ENCODE peak calls at places on chromosomes 16 and 17, in seven cellular contexts. L is stomach, E is AG04450, M is fibroblast of lung, Y is cardiac fibroblast, O is SK-N-SH, C is ovary. V is an unnamed sample.

GRCh38 chr17:12789976-12790805 is 893 bp downstream of the ARHGAP44 start:
- DNase-seq in L (peak), E (no peak), M (no peak), Y (no peak), O (no peak), C (peak), V (no peak)

GRCh38 chr17:79745641-79746105 is 14.9 kb downstream of the ENPP7 start:
- DNase-seq in L (no peak), E (no peak), M (no peak), Y (no peak), O (no peak), C (no peak), V (no peak)

GRCh38 chr17:62723842-62724241 is 84.3 kb downstream of the MARCHF10 start:
- DNase-seq in L (no peak), E (no peak), M (no peak), Y (no peak), O (no peak), C (no peak), V (no peak)

GRCh38 chr17:57988301-57989010 is 402 bp upstream of the VEZF1 start:
- DNase-seq in L (peak), E (no peak), M (peak), Y (peak), O (peak), C (peak), V (peak)

GRCh38 chr16:87691686-87692079 is 74.1 kb downstream of the KLHDC4 start:
- DNase-seq in L (no peak), E (no peak), M (no peak), Y (no peak), O (no peak), C (no peak), V (no peak)

GRCh38 chr16:28126684-28127620 is 63.4 kb upstream of the GSG1L start:
- DNase-seq in L (no peak), E (no peak), M (no peak), Y (no peak), O (no peak), C (no peak), V (no peak)

GRCh38 chr16:57299009-57299718 is 14.7 kb upstream of the PLLP start:
- DNase-seq in L (peak), E (peak), M (no peak), Y (no peak), O (peak), C (no peak), V (peak)

GRCh38 chr17:76995352-76996105 is 127.3 kb downstream of the MGAT5B start:
- DNase-seq in L (no peak), E (no peak), M (no peak), Y (no peak), O (no peak), C (no peak), V (no peak)

GRCh38 chr16:49484454-49484853 is 110.8 kb downstream of the C16orf78 start:
- DNase-seq in L (peak), E (no peak), M (no peak), Y (peak), O (peak), C (peak), V (peak)

GRCh38 chr17:1736348-1737281 is 6.1 kb upstream of the SERPINF2 start:
- DNase-seq in L (peak), E (peak), M (peak), Y (peak), O (peak), C (peak), V (peak)

GRCh38 chr16:4034963-4035362 is 81.3 kb downstream of the ADCY9 start:
- DNase-seq in L (no peak), E (no peak), M (no peak), Y (no peak), O (no peak), C (no peak), V (no peak)

GRCh38 chr17:82565551-82565950 is 46.0 kb downstream of the FOXK2 start:
- DNase-seq in L (no peak), E (no peak), M (no peak), Y (peak), O (no peak), C (no peak), V (no peak)

GRCh38 chr16:75566040-75566888 is at the start of gene GABARAPL2:
- DNase-seq in L (peak), E (no peak), M (peak), Y (peak), O (peak), C (peak), V (peak)

GRCh38 chr17:49180303-49180702 is 30.1 kb downstream of the GNGT2 start:
- DNase-seq in L (peak), E (no peak), M (peak), Y (peak), O (peak), C (peak), V (peak)

GRCh38 chr16:67396775-67397450 is 3.6 kb upstream of the TPPP3 start:
- DNase-seq in L (no peak), E (no peak), M (no peak), Y (no peak), O (no peak), C (no peak), V (no peak)

GRCh38 chr16:82016268-82016667 is 5.0 kb upstream of the SDR42E1 start:
- DNase-seq in L (no peak), E (no peak), M (peak), Y (peak), O (peak), C (no peak), V (peak)

GRCh38 chr17:55717898-55718735 is 4.5 kb downstream of the TMEM100 start:
- DNase-seq in L (peak), E (peak), M (peak), Y (peak), O (peak), C (peak), V (peak)

GRCh38 chr16:918068-918467 is 52.7 kb downstream of the LMF1 start:
- DNase-seq in L (no peak), E (no peak), M (no peak), Y (peak), O (no peak), C (no peak), V (no peak)

GRCh38 chr16:30555848-30556473 is 2.2 kb downstream of the ZNF764 start:
- DNase-seq in L (no peak), E (no peak), M (no peak), Y (no peak), O (no peak), C (peak), V (no peak)

GRCh38 chr17:39687101-39687545 is 734 bp downstream of the PGAP3 start:
- DNase-seq in L (no peak), E (no peak), M (no peak), Y (no peak), O (no peak), C (no peak), V (no peak)

GRCh38 chr16:27228036-27228435 is 24.7 kb downstream of the KDM8 start:
- DNase-seq in L (no peak), E (no peak), M (no peak), Y (no peak), O (no peak), C (no peak), V (no peak)

GRCh38 chr17:40301315-40301714 is 7.7 kb upstream of the RARA start:
- DNase-seq in L (peak), E (no peak), M (no peak), Y (no peak), O (no peak), C (no peak), V (no peak)

GRCh38 chr17:27384721-27385120 is 71.5 kb upstream of the KSR1 start:
- DNase-seq in L (no peak), E (no peak), M (peak), Y (peak), O (no peak), C (no peak), V (no peak)

GRCh38 chr16:50002190-50002589 is 22.8 kb upstream of the CNEP1R1 start:
- DNase-seq in L (no peak), E (no peak), M (no peak), Y (no peak), O (no peak), C (no peak), V (no peak)

GRCh38 chr16:64627288-64627687 is 494.6 kb downstream of the CDH11 start:
- DNase-seq in L (no peak), E (no peak), M (no peak), Y (no peak), O (no peak), C (no peak), V (no peak)

GRCh38 chr17:65703891-65704290 is 142.4 kb upstream of the AXIN2 start:
- DNase-seq in L (no peak), E (no peak), M (no peak), Y (no peak), O (no peak), C (no peak), V (no peak)

GRCh38 chr17:55444471-55445441 is 23.1 kb upstream of the MMD start:
- DNase-seq in L (no peak), E (no peak), M (peak), Y (peak), O (no peak), C (no peak), V (peak)

GRCh38 chr17:19335951-19336631 is 26.4 kb downstream of the B9D1 start:
- DNase-seq in L (no peak), E (no peak), M (no peak), Y (no peak), O (no peak), C (no peak), V (no peak)

GRCh38 chr16:85856054-85856453 is 42.9 kb upstream of the IRF8 start:
- DNase-seq in L (no peak), E (no peak), M (no peak), Y (no peak), O (no peak), C (no peak), V (no peak)

GRCh38 chr16:50881953-50882352 is 140.1 kb downstream of the CYLD start:
- DNase-seq in L (no peak), E (no peak), M (no peak), Y (no peak), O (no peak), C (no peak), V (no peak)

GRCh38 chr17:50593321-50593720 is 32.8 kb downstream of the CACNA1G start:
- DNase-seq in L (peak), E (no peak), M (no peak), Y (no peak), O (peak), C (no peak), V (no peak)

GRCh38 chr17:30278032-30278431 is 13.7 kb downstream of the BLMH start:
- DNase-seq in L (peak), E (no peak), M (peak), Y (peak), O (peak), C (no peak), V (no peak)

GRCh38 chr17:55116440-55116914 is 147.9 kb downstream of the STXBP4 start:
- DNase-seq in L (no peak), E (no peak), M (no peak), Y (peak), O (no peak), C (no peak), V (no peak)

GRCh38 chr16:86833136-86833535 is 254.8 kb downstream of the FOXL1 start:
- DNase-seq in L (no peak), E (no peak), M (peak), Y (peak), O (no peak), C (no peak), V (no peak)

GRCh38 chr17:31512104-31512740 is 120.7 kb downstream of the RAB11FIP4 start:
- DNase-seq in L (no peak), E (no peak), M (no peak), Y (no peak), O (no peak), C (no peak), V (no peak)

GRCh38 chr17:31511583-31511982 is 120.1 kb downstream of the RAB11FIP4 start:
- DNase-seq in L (no peak), E (no peak), M (no peak), Y (no peak), O (no peak), C (no peak), V (no peak)

GRCh38 chr17:31509805-31510177 is 118.3 kb downstream of the RAB11FIP4 start:
- DNase-seq in L (peak), E (no peak), M (no peak), Y (no peak), O (peak), C (no peak), V (no peak)

GRCh38 chr17:31510273-31511175 is 119.0 kb downstream of the RAB11FIP4 start:
- DNase-seq in L (no peak), E (no peak), M (peak), Y (no peak), O (no peak), C (no peak), V (no peak)

GRCh38 chr17:31511176-31511540 is 119.7 kb downstream of the RAB11FIP4 start:
- DNase-seq in L (peak), E (no peak), M (no peak), Y (no peak), O (no peak), C (no peak), V (no peak)
- TF ChIP-seq CTCF in L (no peak), E (no peak), M (no peak), Y (no peak), O (no peak), C (no peak), V (no peak)

DNA sequence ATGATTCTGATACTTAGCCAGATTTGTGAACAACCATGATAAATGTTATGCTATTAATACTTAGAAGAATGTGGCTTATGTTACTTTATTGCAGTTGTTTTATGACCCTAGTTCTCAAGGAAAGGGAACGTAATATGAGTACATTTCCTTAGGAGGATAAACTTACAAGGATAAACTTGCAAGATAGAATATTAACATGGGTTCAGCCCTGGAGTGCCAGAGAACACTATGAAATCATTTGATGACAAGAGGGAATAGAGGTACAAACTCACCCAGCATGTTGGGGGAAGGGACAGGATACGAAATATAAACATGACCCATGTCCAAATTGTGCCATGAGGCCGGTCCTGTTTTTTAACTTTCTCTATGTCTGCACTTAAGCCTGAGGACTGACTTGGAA is 13.0 kb upstream of the ABCA5 start:
- DNase-seq in L (no peak), E (no peak), M (no peak), Y (no peak), O (no peak), C (no peak), V (no peak)
- H3K4me3 ChIP-seq in L (no peak), E (no peak), M (no peak), Y (no peak), O (no peak), C (no peak), V (no peak)

GRCh38 chr17:75679706-75680201 is 12.6 kb downstream of the SAP30BP start:
- DNase-seq in L (peak), E (no peak), M (peak), Y (peak), O (no peak), C (no peak), V (peak)
- TF ChIP-seq CTCF in L (no peak), E (no peak), M (no peak), Y (peak), O (peak), C (no peak), V (peak)

GRCh38 chr17:18230288-18231141 is 5.1 kb downstream of the LLGL1 start:
- DNase-seq in L (no peak), E (no peak), M (no peak), Y (no peak), O (no peak), C (no peak), V (no peak)
- H3K4me3 ChIP-seq in L (no peak), E (no peak), M (no peak), Y (no peak), O (no peak), C (no peak), V (no peak)

GRCh38 chr17:78346605-78347250 is 13.1 kb downstream of the SOCS3 start:
- DNase-seq in L (no peak), E (no peak), M (no peak), Y (no peak), O (no peak), C (no peak), V (peak)

GRCh38 chr17:78344666-78345065 is 15.2 kb downstream of the SOCS3 start:
- DNase-seq in L (no peak), E (no peak), M (no peak), Y (no peak), O (no peak), C (no peak), V (no peak)

GRCh38 chr17:78343433-78344201 is 16.3 kb downstream of the SOCS3 start:
- DNase-seq in L (peak), E (no peak), M (no peak), Y (no peak), O (no peak), C (peak), V (no peak)

GRCh38 chr17:78345791-78346494 is 13.9 kb downstream of the SOCS3 start:
- DNase-seq in L (no peak), E (no peak), M (no peak), Y (no peak), O (no peak), C (no peak), V (no peak)

GRCh38 chr17:78345172-78345571 is 14.7 kb downstream of the SOCS3 start:
- DNase-seq in L (no peak), E (no peak), M (no peak), Y (no peak), O (no peak), C (no peak), V (no peak)
- TF ChIP-seq CTCF in L (no peak), E (no peak), M (no peak), Y (no peak), O (no peak), C (no peak), V (no peak)

DNA sequence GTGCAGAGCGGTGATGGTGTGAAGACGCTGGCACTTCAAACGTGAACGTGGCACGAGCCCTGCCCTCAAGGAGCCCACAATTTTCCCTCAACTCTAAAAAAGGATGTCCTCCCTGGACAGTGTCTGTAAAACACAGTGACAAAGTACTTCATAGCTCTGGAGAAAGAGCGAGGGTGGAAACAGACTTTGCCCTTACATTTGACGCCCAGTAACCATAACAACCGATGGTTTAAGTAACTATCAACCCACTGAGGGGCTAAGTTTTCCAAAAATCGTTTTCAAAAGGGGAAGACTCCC is 987 bp downstream of the TEX2 start:
- DNase-seq in L (no peak), E (no peak), M (no peak), Y (no peak), O (no peak), C (no peak), V (no peak)
- H3K4me3 ChIP-seq in L (peak), E (peak), M (peak), Y (peak), O (peak), C (peak), V (peak)

GRCh38 chr17:72199256-72199655 is 78.4 kb downstream of the SOX9 start:
- DNase-seq in L (no peak), E (no peak), M (no peak), Y (no peak), O (no peak), C (no peak), V (no peak)
- TF ChIP-seq CTCF in L (no peak), E (no peak), M (no peak), Y (no peak), O (no peak), C (no peak), V (no peak)